ENCODE peak calls at places on chromosomes 13 and 19, in nine cellular contexts. N, X, U, W, V, B, L, T and J are unnamed samples.

GRCh38 chr19:4454952-4455738 is 2.4 kb downstream of the UBXN6 start:
- DNase-seq in N (no peak), X (no peak), U (no peak), W (no peak), V (no peak), B (no peak), L (no peak), T (no peak), J (no peak)

GRCh38 chr19:6150289-6150688 is 14.8 kb downstream of the ACSBG2 start:
- DNase-seq in N (no peak), X (no peak), U (no peak), W (no peak), V (no peak), B (no peak), L (no peak), T (no peak), J (no peak)

GRCh38 chr13:60158321-60158801 is 5.4 kb downstream of the DIAPH3 start:
- DNase-seq in N (no peak), X (no peak), U (no peak), W (no peak), V (peak), B (no peak), L (no peak), T (no peak), J (no peak)

GRCh38 chr13:79393564-79394249 is 12.3 kb downstream of the RBM26 start:
- DNase-seq in N (no peak), X (no peak), U (no peak), W (no peak), V (no peak), B (no peak), L (no peak), T (peak), J (no peak)

GRCh38 chr19:764301-764700 is 13.4 kb downstream of the MISP start:
- DNase-seq in N (no peak), X (no peak), U (no peak), W (no peak), V (no peak), B (no peak), L (no peak), T (no peak), J (no peak)

GRCh38 chr13:114143806-114144605 is 11.6 kb upstream of the RASA3 start:
- DNase-seq in N (no peak), X (no peak), U (no peak), W (no peak), V (peak), B (peak), L (no peak), T (no peak), J (no peak)

GRCh38 chr13:110980921-110981320 is 66.1 kb upstream of the ANKRD10 start:
- DNase-seq in N (no peak), X (no peak), U (no peak), W (no peak), V (no peak), B (no peak), L (no peak), T (no peak), J (no peak)

GRCh38 chr13:73698859-73699258 is 435.3 kb downstream of the KLF12 start:
- DNase-seq in N (no peak), X (no peak), U (no peak), W (no peak), V (no peak), B (no peak), L (no peak), T (no peak), J (no peak)

GRCh38 chr13:21079761-21080730 is 18.7 kb upstream of the LATS2 start:
- DNase-seq in N (peak), X (no peak), U (no peak), W (no peak), V (no peak), B (no peak), L (peak), T (peak), J (peak)

GRCh38 chr13:51674276-51674675 is 90.0 kb downstream of the WDFY2 start:
- DNase-seq in N (no peak), X (no peak), U (no peak), W (no peak), V (peak), B (peak), L (no peak), T (no peak), J (no peak)

GRCh38 chr19:11678504-11678903 is 60.2 kb downstream of the ZNF823 start:
- DNase-seq in N (no peak), X (no peak), U (no peak), W (no peak), V (no peak), B (no peak), L (no peak), T (no peak), J (no peak)

GRCh38 chr13:110067355-110068175 is 239.4 kb downstream of the COL4A1 start:
- DNase-seq in N (no peak), X (no peak), U (no peak), W (no peak), V (no peak), B (no peak), L (no peak), T (no peak), J (no peak)

GRCh38 chr19:53157601-53158000 is 1.3 kb downstream of the ZNF347 start:
- DNase-seq in N (no peak), X (no peak), U (peak), W (no peak), V (peak), B (no peak), L (no peak), T (no peak), J (no peak)

GRCh38 chr19:2221250-2221831 is 14.8 kb downstream of the PLEKHJ1 start:
- DNase-seq in N (no peak), X (no peak), U (no peak), W (no peak), V (no peak), B (no peak), L (no peak), T (no peak), J (no peak)

GRCh38 chr19:10797078-10797477 is 38.9 kb downstream of the TMED1 start:
- DNase-seq in N (no peak), X (no peak), U (no peak), W (no peak), V (no peak), B (no peak), L (no peak), T (no peak), J (no peak)

GRCh38 chr13:111431241-111431640 is 110.8 kb downstream of the TEX29 start:
- DNase-seq in N (no peak), X (no peak), U (no peak), W (no peak), V (no peak), B (no peak), L (no peak), T (no peak), J (peak)